ENCODE peak calls at places on chromosomes 1 and 21, in five cellular contexts. One of them, this sample, is unnamed.

GRCh38 chr1:30419246-30419720 is 304.1 kb downstream of the MATN1 start:
- DNase-seq in fibroblast of lung: no peak
- DNase-seq in NT2/D1: no peak
- DNase-seq in H9: peak; percentile 16
- DNase-seq in IMR-90: no peak
- DNase-seq in this sample: peak; percentile 62

GRCh38 chr1:170326221-170326620 is 180.5 kb downstream of the NTMT2 start:
- DNase-seq in fibroblast of lung: no peak
- DNase-seq in NT2/D1: no peak
- DNase-seq in H9: no peak
- DNase-seq in IMR-90: no peak
- DNase-seq in this sample: no peak

GRCh38 chr1:182715531-182715930 is 31.1 kb upstream of the RGS8 start:
- DNase-seq in fibroblast of lung: no peak
- DNase-seq in NT2/D1: no peak
- DNase-seq in H9: no peak
- DNase-seq in IMR-90: no peak
- DNase-seq in this sample: no peak

GRCh38 chr1:93446837-93447451 is 974 bp upstream of the FNBP1L start:
- DNase-seq in fibroblast of lung: no peak
- DNase-seq in NT2/D1: no peak
- DNase-seq in H9: no peak
- DNase-seq in IMR-90: no peak
- DNase-seq in this sample: no peak

GRCh38 chr21:42807938-42808613 is 71.3 kb downstream of the WDR4 start:
- DNase-seq in fibroblast of lung: no peak
- DNase-seq in NT2/D1: no peak
- DNase-seq in H9: peak; percentile 68
- DNase-seq in IMR-90: no peak
- DNase-seq in this sample: no peak

GRCh38 chr1:8681911-8682310 is 135.5 kb downstream of the RERE start:
- DNase-seq in fibroblast of lung: no peak
- DNase-seq in NT2/D1: no peak
- DNase-seq in H9: no peak
- DNase-seq in IMR-90: no peak
- DNase-seq in this sample: no peak

GRCh38 chr1:162498442-162498785 is 796 bp downstream of the UHMK1 start:
- DNase-seq in fibroblast of lung: peak; percentile 15
- DNase-seq in NT2/D1: no peak
- DNase-seq in H9: no peak
- DNase-seq in IMR-90: peak; percentile 2
- DNase-seq in this sample: no peak

GRCh38 chr1:224175615-224176014 is 7.4 kb upstream of the DEGS1 start:
- DNase-seq in fibroblast of lung: no peak
- DNase-seq in NT2/D1: no peak
- DNase-seq in H9: peak; percentile 77
- DNase-seq in IMR-90: peak; percentile 5
- DNase-seq in this sample: peak; percentile 84

GRCh38 chr1:164559342-164560070 is 522 bp downstream of the PBX1 start:
- DNase-seq in fibroblast of lung: no peak
- DNase-seq in NT2/D1: peak; percentile 54
- DNase-seq in H9: peak; percentile 60
- DNase-seq in IMR-90: no peak
- DNase-seq in this sample: peak; percentile 79

GRCh38 chr21:21751286-21751685 is 753.1 kb downstream of the NCAM2 start:
- DNase-seq in fibroblast of lung: no peak
- DNase-seq in NT2/D1: peak; percentile 18
- DNase-seq in H9: no peak
- DNase-seq in IMR-90: no peak
- DNase-seq in this sample: no peak

GRCh38 chr1:55310517-55310927 is 95.4 kb upstream of the USP24 start:
- DNase-seq in fibroblast of lung: peak; percentile 98
- DNase-seq in NT2/D1: no peak
- DNase-seq in H9: no peak
- DNase-seq in IMR-90: peak; percentile 100
- DNase-seq in this sample: peak; percentile 32

GRCh38 chr1:116478621-116479020 is 92.2 kb downstream of the CD58 start:
- DNase-seq in fibroblast of lung: no peak
- DNase-seq in NT2/D1: no peak
- DNase-seq in H9: no peak
- DNase-seq in IMR-90: no peak
- DNase-seq in this sample: peak; percentile 63

GRCh38 chr1:151661728-151662127 is 49.9 kb downstream of the SNX27 start:
- DNase-seq in fibroblast of lung: no peak
- DNase-seq in NT2/D1: no peak
- DNase-seq in H9: no peak
- DNase-seq in IMR-90: no peak
- DNase-seq in this sample: no peak

GRCh38 chr1:3564921-3565831 is 46.1 kb downstream of the MEGF6 start:
- DNase-seq in fibroblast of lung: peak; percentile 18
- DNase-seq in NT2/D1: no peak
- DNase-seq in H9: peak; percentile 69
- DNase-seq in IMR-90: peak; percentile 10
- DNase-seq in this sample: peak; percentile 82

GRCh38 chr1:196449459-196449858 is 158.8 kb downstream of the KCNT2 start:
- DNase-seq in fibroblast of lung: peak; percentile 23
- DNase-seq in NT2/D1: no peak
- DNase-seq in H9: no peak
- DNase-seq in IMR-90: no peak
- DNase-seq in this sample: no peak

GRCh38 chr1:115220340-115221030 is 117.6 kb downstream of the NGF start:
- DNase-seq in fibroblast of lung: no peak
- DNase-seq in NT2/D1: no peak
- DNase-seq in H9: no peak
- DNase-seq in IMR-90: no peak
- DNase-seq in this sample: no peak

GRCh38 chr1:245873883-245874671 is 633.0 kb downstream of the SMYD3 start:
- DNase-seq in fibroblast of lung: no peak
- DNase-seq in NT2/D1: no peak
- DNase-seq in H9: no peak
- DNase-seq in IMR-90: peak; percentile 65
- DNase-seq in this sample: no peak

GRCh38 chr1:147786536-147786935 is 26.1 kb upstream of the GJA5 start:
- DNase-seq in fibroblast of lung: no peak
- DNase-seq in NT2/D1: no peak
- DNase-seq in H9: no peak
- DNase-seq in IMR-90: no peak
- DNase-seq in this sample: no peak

GRCh38 chr21:31198575-31198974 is 145.5 kb downstream of the TIAM1 start:
- DNase-seq in fibroblast of lung: peak; percentile 79
- DNase-seq in NT2/D1: peak; percentile 42
- DNase-seq in H9: no peak
- DNase-seq in IMR-90: peak; percentile 62
- DNase-seq in this sample: no peak

GRCh38 chr1:205351984-205352713 is 4.6 kb downstream of the KLHDC8A start:
- DNase-seq in fibroblast of lung: peak; percentile 27
- DNase-seq in NT2/D1: no peak
- DNase-seq in H9: peak; percentile 70
- DNase-seq in IMR-90: peak; percentile 40
- DNase-seq in this sample: peak; percentile 84

GRCh38 chr21:33211305-33211704 is 18.4 kb upstream of the IFNAR2 start:
- DNase-seq in fibroblast of lung: no peak
- DNase-seq in NT2/D1: no peak
- DNase-seq in H9: no peak
- DNase-seq in IMR-90: no peak
- DNase-seq in this sample: no peak

GRCh38 chr1:98306517-98307089 is 354.9 kb upstream of the SNX7 start:
- DNase-seq in fibroblast of lung: no peak
- DNase-seq in NT2/D1: no peak
- DNase-seq in H9: no peak
- DNase-seq in IMR-90: no peak
- DNase-seq in this sample: no peak

GRCh38 chr1:234550341-234551031 is 59.5 kb downstream of the IRF2BP2 start:
- DNase-seq in fibroblast of lung: no peak
- DNase-seq in NT2/D1: no peak
- DNase-seq in H9: no peak
- DNase-seq in IMR-90: no peak
- DNase-seq in this sample: peak; percentile 47

GRCh38 chr1:22246755-22247480 is 104.0 kb upstream of the WNT4 start:
- DNase-seq in fibroblast of lung: no peak
- DNase-seq in NT2/D1: no peak
- DNase-seq in H9: no peak
- DNase-seq in IMR-90: no peak
- DNase-seq in this sample: no peak

GRCh38 chr1:4716406-4716805 is 62.0 kb downstream of the AJAP1 start:
- DNase-seq in fibroblast of lung: no peak
- DNase-seq in NT2/D1: no peak
- DNase-seq in H9: no peak
- DNase-seq in IMR-90: no peak
- DNase-seq in this sample: no peak

GRCh38 chr1:198265073-198265661 is 108.4 kb downstream of the NEK7 start:
- DNase-seq in fibroblast of lung: no peak
- DNase-seq in NT2/D1: no peak
- DNase-seq in H9: no peak
- DNase-seq in IMR-90: peak; percentile 51
- DNase-seq in this sample: no peak

GRCh38 chr1:41353744-41354143 is 7.5 kb upstream of the FOXO6 start:
- DNase-seq in fibroblast of lung: no peak
- DNase-seq in NT2/D1: no peak
- DNase-seq in H9: no peak
- DNase-seq in IMR-90: no peak
- DNase-seq in this sample: peak; percentile 51

GRCh38 chr1:162363823-162364222 is 12.8 kb downstream of the SPATA46 start:
- DNase-seq in fibroblast of lung: no peak
- DNase-seq in NT2/D1: no peak
- DNase-seq in H9: no peak
- DNase-seq in IMR-90: no peak
- DNase-seq in this sample: no peak

GRCh38 chr1:19448491-19449439 is 36.6 kb downstream of the CAPZB start:
- DNase-seq in fibroblast of lung: peak; percentile 94
- DNase-seq in NT2/D1: no peak
- DNase-seq in H9: no peak
- DNase-seq in IMR-90: peak; percentile 93
- DNase-seq in this sample: peak; percentile 65

GRCh38 chr1:202708456-202709275 is 1.6 kb downstream of the SYT2 start:
- DNase-seq in fibroblast of lung: no peak
- DNase-seq in NT2/D1: no peak
- DNase-seq in H9: no peak
- DNase-seq in IMR-90: no peak
- DNase-seq in this sample: no peak

GRCh38 chr1:202713110-202713509 is 2.9 kb upstream of the SYT2 start:
- DNase-seq in fibroblast of lung: no peak
- DNase-seq in NT2/D1: no peak
- DNase-seq in H9: peak; percentile 20
- DNase-seq in IMR-90: no peak
- DNase-seq in this sample: no peak

GRCh38 chr1:202709276-202710041 is 795 bp downstream of the SYT2 start:
- DNase-seq in fibroblast of lung: no peak
- DNase-seq in NT2/D1: no peak
- DNase-seq in H9: peak; percentile 52
- DNase-seq in IMR-90: no peak
- DNase-seq in this sample: peak; percentile 78

GRCh38 chr1:202711949-202712635 is 1.8 kb upstream of the SYT2 start:
- DNase-seq in fibroblast of lung: no peak
- DNase-seq in NT2/D1: no peak
- DNase-seq in H9: peak; percentile 50
- DNase-seq in IMR-90: no peak
- DNase-seq in this sample: peak; percentile 49

GRCh38 chr1:202710070-202711025 is at the start of gene SYT2:
- DNase-seq in fibroblast of lung: peak; percentile 17
- DNase-seq in NT2/D1: peak; percentile 58
- DNase-seq in H9: peak; percentile 70
- DNase-seq in IMR-90: no peak
- DNase-seq in this sample: peak; percentile 85
- H3K27me3 ChIP-seq in fibroblast of lung: peaks cover 75% of the 10 kb centered on the region
- H3K27me3 ChIP-seq in NT2/D1: peaks cover 30% of the 10 kb centered on the region
- H3K27me3 ChIP-seq in H9: no peaks in the 10 kb centered on the region
- H3K27me3 ChIP-seq in IMR-90: peaks cover 79% of the 10 kb centered on the region
- H3K27me3 ChIP-seq in this sample: peaks cover 74% of the 10 kb centered on the region

GRCh38 chr21:38492002-38492401 is 6.3 kb downstream of the ERG start:
- DNase-seq in fibroblast of lung: no peak
- DNase-seq in NT2/D1: no peak
- DNase-seq in H9: no peak
- DNase-seq in IMR-90: no peak
- DNase-seq in this sample: no peak
- H3K9ac ChIP-seq in fibroblast of lung: no peak overlapping the region
- H3K9ac ChIP-seq in NT2/D1: no peak overlapping the region
- H3K9ac ChIP-seq in H9: no peak overlapping the region
- H3K9ac ChIP-seq in IMR-90: no peak overlapping the region
- H3K9ac ChIP-seq in this sample: no peak overlapping the region

GRCh38 chr1:156644146-156644545 is 2.2 kb downstream of the BCAN start:
- DNase-seq in fibroblast of lung: no peak
- DNase-seq in NT2/D1: no peak
- DNase-seq in H9: no peak
- DNase-seq in IMR-90: no peak
- DNase-seq in this sample: no peak
- H3K27me3 ChIP-seq in fibroblast of lung: peaks cover 92% of the 10 kb centered on the region
- H3K27me3 ChIP-seq in NT2/D1: peaks cover 51% of the 10 kb centered on the region
- H3K27me3 ChIP-seq in H9: peaks cover 10% of the 10 kb centered on the region
- H3K27me3 ChIP-seq in IMR-90: peaks cover 96% of the 10 kb centered on the region
- H3K27me3 ChIP-seq in this sample: peaks cover 97% of the 10 kb centered on the region

GRCh38 chr1:154154534-154155181 is at the start of gene NUP210L:
- DNase-seq in fibroblast of lung: peak; percentile 74
- DNase-seq in NT2/D1: peak; percentile 15
- DNase-seq in H9: peak; percentile 91
- DNase-seq in IMR-90: peak; percentile 89
- DNase-seq in this sample: peak; percentile 87
- H3K9ac ChIP-seq in fibroblast of lung: peak within 1 kb of the TSS; percentile 45
- H3K9ac ChIP-seq in NT2/D1: no peak within 1 kb of the TSS
- H3K9ac ChIP-seq in H9: no peak within 1 kb of the TSS
- H3K9ac ChIP-seq in IMR-90: no peak within 1 kb of the TSS
- H3K9ac ChIP-seq in this sample: no peak within 1 kb of the TSS

DNA sequence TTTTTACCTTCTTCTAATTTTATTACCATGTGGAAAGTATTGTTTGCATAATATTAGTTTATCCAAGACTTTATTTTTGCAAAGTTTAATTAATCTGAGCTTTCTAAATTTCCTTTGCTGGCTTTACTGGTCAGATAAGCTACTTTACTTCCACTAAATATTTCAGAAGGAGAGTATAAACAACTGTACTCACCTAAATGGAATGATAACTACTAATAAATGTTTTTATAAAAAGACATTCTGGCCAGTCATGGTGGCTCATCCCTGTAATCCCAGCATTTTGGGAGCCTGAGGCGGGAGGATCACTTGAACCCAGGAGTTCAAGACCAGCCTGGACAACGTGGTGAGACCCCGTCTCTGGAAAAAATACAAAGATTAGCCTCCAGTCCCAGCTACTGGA is 36.0 kb downstream of the ATP8B2 start:
- DNase-seq in fibroblast of lung: no peak
- DNase-seq in NT2/D1: no peak
- DNase-seq in H9: no peak
- DNase-seq in IMR-90: peak; percentile 45
- DNase-seq in this sample: no peak
- H3K27me3 ChIP-seq in fibroblast of lung: no peaks in the 10 kb centered on the region
- H3K27me3 ChIP-seq in NT2/D1: no peaks in the 10 kb centered on the region
- H3K27me3 ChIP-seq in H9: no peaks in the 10 kb centered on the region
- H3K27me3 ChIP-seq in IMR-90: peaks cover 5% of the 10 kb centered on the region
- H3K27me3 ChIP-seq in this sample: no peaks in the 10 kb centered on the region

GRCh38 chr21:34843562-34843961 is 174.8 kb downstream of the CLIC6 start:
- DNase-seq in fibroblast of lung: no peak
- DNase-seq in NT2/D1: no peak
- DNase-seq in H9: no peak
- DNase-seq in IMR-90: peak; percentile 49
- DNase-seq in this sample: peak; percentile 31
- H3K9ac ChIP-seq in fibroblast of lung: no peak overlapping the region
- H3K9ac ChIP-seq in NT2/D1: no peak overlapping the region
- H3K9ac ChIP-seq in H9: no peak overlapping the region
- H3K9ac ChIP-seq in IMR-90: no peak overlapping the region
- H3K9ac ChIP-seq in this sample: no peak overlapping the region

GRCh38 chr21:46065215-46065992 is 32.5 kb upstream of the COL6A2 start:
- DNase-seq in fibroblast of lung: peak; percentile 73
- DNase-seq in NT2/D1: no peak
- DNase-seq in H9: peak; percentile 30
- DNase-seq in IMR-90: peak; percentile 76
- DNase-seq in this sample: peak; percentile 48
- H3K27me3 ChIP-seq in fibroblast of lung: no peaks in the 10 kb centered on the region
- H3K27me3 ChIP-seq in NT2/D1: peaks cover 12% of the 10 kb centered on the region
- H3K27me3 ChIP-seq in H9: no peaks in the 10 kb centered on the region
- H3K27me3 ChIP-seq in IMR-90: no peaks in the 10 kb centered on the region
- H3K27me3 ChIP-seq in this sample: no peaks in the 10 kb centered on the region

This sample was measured in endodermal cell.